ENCODE peak calls at places on chromosomes 13 and 19, in four cellular contexts. L is IMR-90, N is left lung, K is endodermal cell. H is an unnamed sample. For H3K4me1, the result is how much of the 10 kb centered on the place peaks cover.

GRCh38 chr13:42064259-42064658 is 15.8 kb downstream of the DGKH start:
- DNase-seq in K (no peak), N (no peak), L (peak), H (no peak)

GRCh38 chr13:78595819-78596700 is 7.3 kb downstream of the POU4F1 start:
- DNase-seq in K (peak), N (peak), L (no peak), H (no peak)

GRCh38 chr19:38617764-38618589 is at the start of gene MAP4K1:
- DNase-seq in L (no peak), N (peak), K (peak), H (peak)

GRCh38 chr13:113843063-113843654 is 20.7 kb downstream of the GAS6 start:
- DNase-seq in L (no peak), K (no peak), N (peak), H (no peak)

GRCh38 chr19:40493778-40494177 is 27.0 kb downstream of the SPTBN4 start:
- DNase-seq in K (no peak), L (no peak), N (no peak), H (no peak)

GRCh38 chr19:1422360-1422759 is 15.0 kb downstream of the DAZAP1 start:
- DNase-seq in L (no peak), K (no peak), N (no peak), H (no peak)

GRCh38 chr19:19459099-19459498 is 53.6 kb downstream of the GATAD2A start:
- DNase-seq in K (no peak), L (peak), N (no peak), H (no peak)

GRCh38 chr13:27106144-27106543 is 65.5 kb downstream of the USP12 start:
- DNase-seq in K (no peak), N (no peak), L (no peak), H (no peak)

GRCh38 chr13:83365723-83366122 is 516.6 kb downstream of the SLITRK1 start:
- DNase-seq in L (no peak), N (no peak), K (no peak), H (no peak)

GRCh38 chr19:15913384-15913783 is 15.5 kb upstream of the CYP4F2 start:
- DNase-seq in K (no peak), L (no peak), N (no peak), H (no peak)

GRCh38 chr19:56538761-56539263 is at the start of gene ZFP28:
- DNase-seq in L (no peak), N (peak), K (peak), H (peak)

GRCh38 chr19:35041548-35042055 is at the start of gene HPN:
- DNase-seq in N (peak), L (no peak), K (peak), H (no peak)

GRCh38 chr13:102913924-102914628 is 68.2 kb downstream of the ERCC5 start:
- DNase-seq in L (peak), K (no peak), N (no peak), H (no peak)

DNA sequence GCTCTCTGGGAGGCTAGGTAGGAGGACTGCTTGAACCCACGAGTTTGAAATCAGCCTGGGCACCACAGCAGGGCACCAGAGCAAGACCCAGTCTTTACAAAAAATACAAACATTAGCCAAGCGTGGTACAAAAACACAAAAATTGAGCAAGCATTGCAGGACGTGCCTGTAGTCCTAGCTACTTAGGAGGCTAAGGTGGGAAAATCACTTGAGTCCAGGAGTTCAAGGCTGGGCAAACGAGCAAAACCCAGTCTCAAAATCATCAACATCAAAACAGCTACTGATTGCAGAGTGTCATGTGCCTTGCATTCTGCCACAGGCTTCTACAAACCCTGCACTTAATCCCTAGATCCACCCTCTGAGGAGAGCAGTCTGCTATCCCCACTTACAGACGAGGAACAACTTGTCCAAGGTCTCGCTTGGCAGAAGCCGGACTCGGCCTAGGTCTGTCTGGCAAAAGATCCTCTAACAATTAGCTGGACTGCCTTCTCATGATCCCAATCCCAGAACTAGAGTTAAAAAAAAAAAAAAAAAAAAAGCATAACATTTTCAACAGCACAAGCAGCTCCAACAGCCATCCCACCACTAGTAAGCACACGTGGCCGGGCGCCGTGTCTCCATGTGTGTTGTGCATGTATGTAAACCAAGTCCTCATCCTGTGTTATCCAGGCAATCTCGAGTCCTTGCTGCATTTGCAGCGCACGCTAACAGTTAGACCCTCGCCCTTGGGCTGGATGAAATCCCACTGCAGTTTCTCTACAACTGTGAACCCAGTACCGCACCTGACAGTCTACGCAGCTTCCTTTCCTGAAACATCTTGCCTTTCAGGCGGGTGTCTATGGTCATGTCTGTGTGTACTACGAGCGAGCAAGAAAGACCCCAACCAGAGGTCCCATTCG is 2.0 kb downstream of the PPP6R1 start:
- DNase-seq in L (no peak), K (no peak), N (peak), H (no peak)
- TF ChIP-seq CTCF in L (no peak), K (no peak), N (no peak), H (no peak)

DNA sequence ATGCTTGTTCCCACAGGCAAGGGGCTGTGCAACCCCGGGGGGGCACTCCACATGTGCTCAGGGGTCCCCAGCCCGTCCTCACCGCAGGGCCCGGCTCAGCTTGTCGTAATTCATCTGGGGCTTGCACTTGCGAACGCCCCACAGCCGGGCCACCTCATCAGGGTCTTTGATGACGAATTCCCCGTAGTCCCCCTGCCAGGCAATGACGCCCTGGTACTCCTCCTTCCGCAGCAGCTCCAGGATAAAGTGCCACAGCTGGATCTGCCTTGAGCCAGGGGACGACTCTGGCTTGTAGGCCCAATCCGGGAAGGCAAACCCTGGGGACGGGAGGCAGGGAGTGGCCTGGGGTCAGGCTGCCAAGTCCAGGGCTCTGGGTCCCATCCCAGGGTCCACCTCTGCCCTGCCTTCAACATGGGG is 4.7 kb downstream of the ERF start:
- DNase-seq in L (no peak), N (no peak), K (no peak), H (no peak)
- H3K4me1 ChIP-seq in L (under half), N (under half), K (under half), H (under half)

GRCh38 chr13:79779761-79780160 is 298.8 kb downstream of the NDFIP2 start:
- DNase-seq in L (peak), N (no peak), K (peak), H (no peak)

GRCh38 chr13:79780240-79780639 is 299.3 kb downstream of the NDFIP2 start:
- DNase-seq in N (no peak), L (peak), K (no peak), H (no peak)

GRCh38 chr13:79782541-79783216 is 301.7 kb downstream of the NDFIP2 start:
- DNase-seq in L (peak), N (peak), K (peak), H (no peak)

GRCh38 chr13:79779061-79779460 is 298.1 kb downstream of the NDFIP2 start:
- DNase-seq in K (no peak), L (no peak), N (no peak), H (no peak)

GRCh38 chr13:79781829-79782540 is 301.0 kb downstream of the NDFIP2 start:
- DNase-seq in K (no peak), N (no peak), L (peak), H (no peak)
- H3K27ac ChIP-seq in K (peak), N (no peak), L (peak), H (no peak)

GRCh38 chr19:53365134-53365898 is at the start of gene ZNF525:
- DNase-seq in L (peak), N (peak), K (peak), H (peak)
- TF ChIP-seq CTCF in L (peak), N (peak), K (peak), H (no peak)

GRCh38 chr19:47230122-47230920 is 678 bp downstream of the BBC3 start:
- DNase-seq in K (peak), L (peak), N (peak), H (no peak)

GRCh38 chr19:47228168-47228936 is 2.6 kb downstream of the BBC3 start:
- DNase-seq in N (no peak), K (peak), L (peak), H (no peak)

GRCh38 chr19:47230921-47231214 is at the start of gene BBC3:
- DNase-seq in K (no peak), L (no peak), N (no peak), H (no peak)

GRCh38 chr19:47228937-47229673 is 1.9 kb downstream of the BBC3 start:
- DNase-seq in N (no peak), K (peak), L (peak), H (no peak)

DNA sequence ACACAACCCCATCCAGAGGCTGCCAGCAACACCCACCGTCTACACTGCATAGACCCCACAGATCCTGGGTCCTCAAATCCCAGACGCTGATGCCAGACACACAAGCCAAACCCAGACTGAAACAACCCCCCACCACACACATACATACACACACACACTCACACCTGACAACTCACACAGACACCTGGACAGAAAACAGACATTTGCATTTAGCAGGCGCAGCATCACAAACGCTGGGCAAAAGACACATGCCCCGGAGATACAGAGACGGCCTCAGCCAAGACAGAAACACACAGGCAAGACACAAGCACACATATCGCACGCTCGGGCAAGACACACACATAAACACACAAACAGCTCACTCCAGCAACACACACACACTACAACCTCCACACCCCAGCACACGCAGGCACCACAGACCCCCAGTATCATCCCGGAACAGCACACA is 1.3 kb downstream of the BBC3 start:
- DNase-seq in L (peak), N (no peak), K (peak), H (no peak)
- H3K4me1 ChIP-seq in L (under half), N (under half), K (under half), H (half or more)

H was measured in esophagus squamous epithelium.